ENCODE peak calls at places on chromosomes 1 and 21, in six cellular contexts. I is vagina; O is adrenal gland; Z is fibroblast of pulmonary artery; F is CD4-positive, alpha-beta T cell; K is Panc1. X is an unnamed sample.

GRCh38 chr1:34923490-34923889 is 6.0 kb downstream of the DLGAP3 start:
- DNase-seq in I (no peak), O (no peak), Z (no peak), F (no peak), K (no peak), X (no peak)

GRCh38 chr1:81682490-81682889 is 118.2 kb upstream of the ADGRL2 start:
- DNase-seq in I (no peak), O (no peak), Z (peak), F (no peak), K (no peak), X (no peak)

GRCh38 chr1:204473415-204473965 is 21.1 kb downstream of the PIK3C2B start:
- DNase-seq in I (no peak), O (no peak), Z (no peak), F (no peak), K (no peak), X (no peak)

GRCh38 chr21:41950941-41951408 is 2.8 kb downstream of the C2CD2 start:
- DNase-seq in I (no peak), O (no peak), Z (no peak), F (no peak), K (no peak), X (no peak)

GRCh38 chr1:40096977-40097782 is at the start of gene PPT1:
- DNase-seq in I (no peak), O (peak), Z (peak), F (peak), K (peak), X (peak)

GRCh38 chr1:105485207-105485606 is 1571.3 kb upstream of the PRMT6 start:
- DNase-seq in I (no peak), O (no peak), Z (peak), F (no peak), K (no peak), X (no peak)

GRCh38 chr1:61149010-61149860 is 66.9 kb downstream of the NFIA start:
- DNase-seq in I (no peak), O (no peak), Z (no peak), F (no peak), K (no peak), X (no peak)

GRCh38 chr1:170027760-170028159 is 46.7 kb downstream of the KIFAP3 start:
- DNase-seq in I (no peak), O (no peak), Z (no peak), F (no peak), K (no peak), X (no peak)

GRCh38 chr1:228304225-228304624 is 96.4 kb downstream of the OBSCN start:
- DNase-seq in I (no peak), O (no peak), Z (no peak), F (no peak), K (no peak), X (no peak)

GRCh38 chr1:169128565-169128964 is 22.1 kb downstream of the ATP1B1 start:
- DNase-seq in I (no peak), O (no peak), Z (no peak), F (no peak), K (no peak), X (no peak)

GRCh38 chr1:177703888-177704446 is 265.9 kb downstream of the SEC16B start:
- DNase-seq in I (no peak), O (no peak), Z (no peak), F (no peak), K (no peak), X (no peak)

DNA sequence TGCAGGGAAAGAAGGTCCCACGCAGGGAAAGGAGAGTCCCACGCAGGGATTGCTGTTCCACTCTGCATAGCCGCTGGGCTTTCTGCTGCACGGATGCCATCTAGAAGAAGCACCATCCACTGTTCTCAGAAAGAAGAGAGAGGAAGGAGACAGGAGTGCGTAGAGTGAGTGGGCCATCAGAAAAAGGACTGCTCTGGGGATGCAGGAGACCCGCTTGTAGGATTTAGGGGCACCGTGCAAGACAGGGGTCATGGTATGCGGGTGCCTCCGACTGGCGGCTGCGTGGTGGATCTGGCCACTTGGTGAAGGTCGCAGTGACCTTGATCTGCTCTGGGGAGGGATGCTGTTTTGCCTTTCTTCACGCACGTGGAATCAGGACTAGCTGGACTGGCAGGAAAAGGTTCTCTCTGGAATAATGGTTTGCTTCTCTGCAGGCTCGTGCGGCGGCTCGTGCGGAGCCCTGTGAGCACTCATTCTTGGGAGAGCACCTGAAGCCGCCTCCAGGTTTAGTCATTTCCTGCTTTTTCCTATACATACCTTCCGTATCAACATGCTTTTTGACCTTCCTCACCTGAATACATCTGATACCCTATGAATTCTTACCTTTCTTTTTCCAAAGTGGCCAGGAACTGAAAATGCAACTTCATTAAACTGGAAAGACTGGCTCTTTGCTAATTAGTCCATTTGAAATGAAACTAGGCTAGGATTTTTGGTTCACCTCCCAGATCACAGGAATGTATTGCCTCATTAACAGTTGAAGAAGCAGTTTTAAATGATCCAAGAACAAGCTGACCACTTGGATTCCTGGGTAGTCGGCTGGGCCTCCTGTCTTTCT is 181.6 kb downstream of the KIF26B start:
- DNase-seq in I (no peak), O (no peak), Z (no peak), F (no peak), K (no peak), X (no peak)
- TF ChIP-seq CTCF in I (no peak), O (no peak), Z (no peak), F (no peak), K (no peak), X (no peak)

GRCh38 chr21:19507682-19508260 is 1104.2 kb upstream of the TMPRSS15 start:
- DNase-seq in I (no peak), O (no peak), Z (peak), F (no peak), K (no peak), X (no peak)
- TF ChIP-seq CTCF in I (no peak), O (no peak), Z (peak), F (no peak), K (peak), X (peak)

GRCh38 chr1:215146252-215146975 is 63.9 kb downstream of the KCNK2 start:
- DNase-seq in I (no peak), O (no peak), Z (peak), F (no peak), K (no peak), X (peak)
- TF ChIP-seq CTCF in I (no peak), O (peak), Z (peak), F (no peak), K (peak), X (peak)

GRCh38 chr1:235821361-235821981 is 45.2 kb downstream of the LYST start:
- DNase-seq in I (no peak), O (no peak), Z (peak), F (no peak), K (no peak), X (no peak)
- TF ChIP-seq CTCF in I (no peak), O (no peak), Z (no peak), F (no peak), K (no peak), X (no peak)

DNA sequence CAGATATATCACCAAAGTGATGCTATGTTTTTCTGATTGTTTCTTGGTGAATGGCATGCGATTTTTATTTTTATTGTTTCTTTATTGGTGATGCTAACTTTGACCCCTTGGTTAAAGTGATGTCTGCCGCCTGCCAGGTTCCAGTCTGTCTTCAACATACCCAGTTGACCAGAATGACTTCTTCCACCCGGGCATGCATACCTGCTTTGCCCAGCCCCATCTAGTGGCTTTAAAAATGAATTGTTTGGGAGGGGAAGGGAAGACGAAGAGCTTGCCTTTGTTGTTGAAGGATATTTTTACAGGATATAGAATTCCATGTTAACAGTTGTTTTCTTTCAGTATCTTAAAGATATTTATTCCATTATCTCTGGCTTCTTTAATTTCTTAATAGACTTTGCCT is 65.1 kb downstream of the ATG4C start:
- DNase-seq in I (no peak), O (no peak), Z (no peak), F (no peak), K (no peak), X (no peak)
- TF ChIP-seq CTCF in I (no peak), O (no peak), Z (peak), F (no peak), K (peak), X (no peak)

GRCh38 chr1:30179942-30180543 is 543.3 kb downstream of the MATN1 start:
- DNase-seq in I (no peak), O (no peak), Z (no peak), F (no peak), K (no peak), X (no peak)
- TF ChIP-seq CTCF in I (no peak), O (no peak), Z (no peak), F (no peak), K (no peak), X (no peak)

DNA sequence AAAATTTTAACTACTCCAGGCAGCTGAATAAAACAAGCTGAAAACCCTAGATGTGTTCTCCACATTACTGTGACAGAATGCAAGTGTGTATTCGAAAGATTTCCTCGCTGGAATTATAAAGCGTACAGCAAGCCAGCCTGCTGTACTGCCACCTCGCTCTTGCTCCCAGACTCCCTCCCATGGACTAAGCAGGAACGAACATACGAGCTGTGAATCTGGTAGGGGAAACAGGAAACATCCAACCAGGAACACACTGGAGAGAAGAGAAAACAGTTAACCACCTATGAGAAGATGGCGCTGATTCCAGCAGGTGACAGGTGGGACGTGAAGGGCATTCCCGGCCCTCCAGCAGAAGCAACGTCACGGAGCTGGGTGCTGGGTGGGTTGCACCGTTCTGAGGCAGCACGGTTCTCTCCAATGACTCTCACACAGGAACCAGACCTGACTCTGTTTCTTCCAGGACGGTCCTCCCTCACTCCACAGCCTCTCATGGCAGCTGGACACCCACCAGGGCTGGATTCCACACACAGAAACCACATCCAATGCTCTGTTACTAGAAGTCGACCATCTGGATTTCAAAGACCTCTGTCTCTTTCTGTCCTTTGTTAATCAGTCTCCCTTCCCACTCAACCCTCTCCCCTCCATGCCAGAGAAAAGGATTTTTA is 219.2 kb downstream of the RERE start:
- DNase-seq in I (no peak), O (peak), Z (peak), F (no peak), K (no peak), X (peak)
- TF ChIP-seq CTCF in I (no peak), O (no peak), Z (peak), F (no peak), K (peak), X (no peak)

X was measured in glutamatergic neuron.